ENCODE peak calls at places on chromosomes 4 and X, in five cellular contexts. D is lung, P is uterus, Z is SK-N-SH, A is brain microvascular endothelial cell. V is an unnamed sample.

GRCh38 chr4:114161809-114162208 is 182.4 kb upstream of the ARSJ start:
- DNase-seq in D (no peak), P (no peak), Z (peak), A (no peak), V (peak)

GRCh38 chr4:4499438-4500123 is 42.3 kb downstream of the STX18 start:
- DNase-seq in D (no peak), P (no peak), Z (no peak), A (no peak), V (no peak)

GRCh38 chrX:105552395-105552794 is 269.9 kb upstream of the NRK start:
- DNase-seq in D (no peak), P (no peak), Z (no peak), A (no peak), V (peak)

GRCh38 chrX:15749642-15750610 is 11.9 kb downstream of the CA5B start:
- DNase-seq in D (no peak), P (no peak), Z (no peak), A (no peak), V (no peak)

GRCh38 chr4:24163314-24163713 is 273.5 kb upstream of the PPARGC1A start:
- DNase-seq in D (no peak), P (no peak), Z (no peak), A (no peak), V (no peak)

GRCh38 chr4:337932-338758 is 531 bp downstream of the ZNF141 start:
- DNase-seq in D (peak), P (peak), Z (no peak), A (peak), V (peak)

GRCh38 chr4:181261279-181261678 is 981.9 kb upstream of the TENM3 start:
- DNase-seq in D (no peak), P (no peak), Z (no peak), A (peak), V (peak)

GRCh38 chrX:39907964-39908616 is 189.7 kb downstream of the BCOR start:
- DNase-seq in D (peak), P (peak), Z (peak), A (peak), V (peak)

GRCh38 chrX:72475952-72476668 is 96.5 kb downstream of the HDAC8 start:
- DNase-seq in D (no peak), P (no peak), Z (peak), A (no peak), V (peak)

GRCh38 chr4:76253511-76253910 is 2.0 kb downstream of the FAM47E start:
- DNase-seq in D (no peak), P (no peak), Z (no peak), A (no peak), V (no peak)

GRCh38 chr4:53671757-53672156 is 80.5 kb upstream of the LNX1 start:
- DNase-seq in D (no peak), P (no peak), Z (no peak), A (no peak), V (no peak)

GRCh38 chr4:148044889-148045352 is 313.0 kb downstream of the ARHGAP10 start:
- DNase-seq in D (no peak), P (no peak), Z (peak), A (no peak), V (no peak)

GRCh38 chr4:4502694-4503311 is 39.0 kb downstream of the STX18 start:
- DNase-seq in D (no peak), P (no peak), Z (no peak), A (peak), V (no peak)

GRCh38 chr4:26557164-26557563 is 26.7 kb upstream of the TBC1D19 start:
- DNase-seq in D (peak), P (no peak), Z (peak), A (peak), V (peak)

GRCh38 chr4:20273793-20274192 is 22.1 kb downstream of the SLIT2 start:
- DNase-seq in D (no peak), P (no peak), Z (no peak), A (no peak), V (no peak)

GRCh38 chr4:11428701-11429571 is at the start of gene HS3ST1:
- DNase-seq in D (peak), P (peak), Z (peak), A (peak), V (peak)
- TF ChIP-seq CTCF in D (peak), P (peak), Z (no peak), A (peak), V (peak)

GRCh38 chrX:17078031-17078730 is 131.7 kb downstream of the REPS2 start:
- DNase-seq in D (no peak), P (no peak), Z (no peak), A (peak), V (peak)

GRCh38 chrX:17086317-17086716 is 139.9 kb downstream of the REPS2 start:
- DNase-seq in D (no peak), P (no peak), Z (no peak), A (no peak), V (no peak)

GRCh38 chrX:17081535-17081934 is 135.1 kb downstream of the REPS2 start:
- DNase-seq in D (no peak), P (peak), Z (no peak), A (no peak), V (no peak)

GRCh38 chrX:17081969-17082368 is 135.5 kb downstream of the REPS2 start:
- DNase-seq in D (no peak), P (no peak), Z (no peak), A (no peak), V (no peak)

GRCh38 chrX:17082831-17083230 is 136.4 kb downstream of the REPS2 start:
- DNase-seq in D (no peak), P (no peak), Z (peak), A (no peak), V (peak)
- TF ChIP-seq CTCF in D (no peak), P (no peak), Z (peak), A (peak), V (no peak)

GRCh38 chr4:150242820-150243458 is 164.7 kb downstream of the DCLK2 start:
- DNase-seq in D (no peak), P (peak), Z (peak), A (peak), V (peak)
- TF ChIP-seq CTCF in D (peak), P (peak), Z (peak), A (peak), V (peak)

DNA sequence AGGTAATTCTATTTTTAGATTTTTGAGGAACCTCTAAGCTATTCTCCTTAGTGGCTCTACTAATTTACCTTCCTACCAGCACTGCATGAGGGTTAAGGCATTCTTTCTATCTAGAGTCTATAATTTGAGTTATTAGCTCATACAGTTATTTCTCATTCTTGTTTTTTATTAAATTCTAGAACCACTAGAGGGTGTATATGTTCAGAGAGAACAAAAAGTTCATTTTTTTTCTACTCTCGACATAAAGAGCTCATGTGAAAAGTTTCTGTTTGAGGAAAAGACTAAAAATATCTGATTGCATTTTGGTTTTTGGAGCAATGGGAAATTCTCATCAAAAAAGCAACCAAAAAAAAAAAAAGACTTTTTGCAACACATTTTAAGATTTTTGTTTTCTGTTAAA is 57.0 kb upstream of the LRAT start:
- DNase-seq in D (no peak), P (no peak), Z (no peak), A (no peak), V (peak)
- TF ChIP-seq CTCF in D (no peak), P (no peak), Z (peak), A (peak), V (peak)

GRCh38 chr4:95778666-95779065 is 61.2 kb upstream of the PDHA2 start:
- DNase-seq in D (no peak), P (no peak), Z (no peak), A (no peak), V (no peak)
- TF ChIP-seq CTCF in D (no peak), P (no peak), Z (no peak), A (no peak), V (no peak)

GRCh38 chr4:86909540-86909939 is 17.3 kb upstream of the C4orf36 start:
- DNase-seq in D (no peak), P (no peak), Z (no peak), A (no peak), V (no peak)

GRCh38 chr4:86909945-86910344 is 17.7 kb upstream of the C4orf36 start:
- DNase-seq in D (no peak), P (no peak), Z (no peak), A (no peak), V (no peak)

GRCh38 chr4:86910369-86910768 is 18.1 kb upstream of the C4orf36 start:
- DNase-seq in D (no peak), P (no peak), Z (no peak), A (no peak), V (no peak)

GRCh38 chr4:86916392-86916791 is 18.4 kb upstream of the AFF1 start:
- DNase-seq in D (no peak), P (no peak), Z (no peak), A (no peak), V (no peak)

GRCh38 chr4:86910820-86911684 is 18.8 kb upstream of the C4orf36 start:
- DNase-seq in D (no peak), P (no peak), Z (no peak), A (no peak), V (no peak)
- TF ChIP-seq CTCF in D (no peak), P (no peak), Z (no peak), A (no peak), V (no peak)

GRCh38 chr4:174714393-174715211 is 114.4 kb downstream of the GLRA3 start:
- DNase-seq in D (peak), P (no peak), Z (peak), A (peak), V (peak)
- TF ChIP-seq CTCF in D (no peak), P (peak), Z (peak), A (peak), V (peak)

DNA sequence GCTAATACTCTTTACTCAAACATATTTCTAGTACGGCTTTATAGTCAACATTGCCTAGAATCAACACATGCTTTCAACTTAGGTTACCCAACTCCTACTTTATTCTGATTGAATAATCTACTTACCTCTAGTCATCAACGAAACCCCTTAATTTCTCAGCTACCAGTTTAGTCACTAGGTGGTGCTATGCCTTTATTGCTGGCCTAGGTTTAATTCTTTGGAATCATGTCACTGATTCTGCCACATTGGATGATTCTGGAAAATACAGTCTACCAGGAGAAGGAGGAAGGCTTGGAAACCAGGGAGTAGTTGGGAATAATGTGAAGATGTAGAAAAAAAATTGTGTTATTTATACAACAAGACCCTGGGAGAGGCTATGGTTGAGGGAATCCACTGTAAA is 167.7 kb downstream of the DCAF12L2 start:
- DNase-seq in D (no peak), P (no peak), Z (peak), A (peak), V (peak)
- TF ChIP-seq CTCF in D (no peak), P (no peak), Z (peak), A (peak), V (peak)

V was measured in MCF 10A.